ENCODE peak calls at places on chromosomes 7 and 10, in six cellular contexts. Y, J, W, S, C and I are unnamed samples. For H3K4me1, the result is how much of the 10 kb centered on the place peaks cover.

GRCh38 chr7:25396661-25397060 is 168.4 kb upstream of the NPVF start:
- DNase-seq in S (no peak), Y (no peak), J (no peak), C (no peak), W (no peak), I (no peak)

GRCh38 chr10:88791924-88792323 is 10.6 kb upstream of the LIPM start:
- DNase-seq in Y (no peak), S (peak), C (no peak), W (peak), J (no peak), I (peak)

GRCh38 chr10:21398549-21399345 is 126.7 kb downstream of the SKIDA1 start:
- DNase-seq in C (no peak), W (no peak), J (no peak), Y (no peak), S (no peak), I (no peak)

GRCh38 chr7:27640914-27641570 is 21.6 kb downstream of the HIBADH start:
- DNase-seq in W (no peak), Y (no peak), S (no peak), C (no peak), J (no peak), I (peak)

GRCh38 chr7:134513169-134513752 is 14.1 kb upstream of the AKR1B10 start:
- DNase-seq in J (peak), S (peak), C (no peak), Y (no peak), W (peak), I (peak)

GRCh38 chr7:109616551-109617069 is 1046.9 kb downstream of the DNAJB9 start:
- DNase-seq in Y (no peak), W (no peak), C (no peak), S (no peak), J (no peak), I (no peak)

GRCh38 chr7:140541513-140542192 is 62.3 kb upstream of the MKRN1 start:
- DNase-seq in S (peak), W (no peak), J (peak), Y (peak), C (peak), I (peak)

GRCh38 chr7:29480456-29480855 is 83.2 kb upstream of the PRR15 start:
- DNase-seq in J (no peak), S (no peak), Y (peak), W (no peak), C (no peak), I (peak)

GRCh38 chr7:80950550-80950967 is 31.7 kb upstream of the SEMA3C start:
- DNase-seq in Y (no peak), J (no peak), W (no peak), C (no peak), S (no peak), I (no peak)

GRCh38 chr7:80954181-80954580 is 35.3 kb upstream of the SEMA3C start:
- DNase-seq in S (no peak), J (no peak), Y (no peak), C (no peak), W (no peak), I (no peak)

DNA sequence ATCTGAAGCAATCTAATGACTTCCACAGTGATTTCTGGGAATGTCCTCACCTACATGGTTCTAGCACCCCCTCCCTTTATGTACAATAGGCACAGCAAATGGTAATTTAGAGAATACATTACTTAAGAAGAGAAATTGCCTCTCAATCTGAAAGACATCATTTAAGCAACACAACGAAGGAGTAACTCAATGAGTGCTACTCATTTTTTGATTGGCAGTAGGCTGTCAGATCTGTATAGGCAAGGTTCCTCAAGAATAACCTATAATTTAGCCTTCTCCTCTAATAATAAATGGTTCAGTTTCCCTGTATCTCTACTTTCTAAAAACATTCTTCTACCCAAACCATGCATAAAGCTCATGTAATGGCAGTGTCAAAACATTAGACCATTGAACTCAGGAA is 30.6 kb upstream of the SEMA3C start:
- DNase-seq in W (no peak), Y (no peak), J (no peak), C (no peak), S (no peak), I (no peak)
- TF ChIP-seq CTCF in W (no peak), Y (no peak), J (no peak), C (no peak), S (no peak), I (no peak)

GRCh38 chr7:152854386-152854785 is 94.8 kb downstream of the ACTR3B start:
- DNase-seq in S (no peak), C (no peak), J (no peak), W (no peak), Y (no peak), I (no peak)
- H3K4me1 ChIP-seq in S (under half), C (under half), J (under half), W (under half), Y (under half), I (under half)

GRCh38 chr10:103053659-103054581 is 135.8 kb downstream of the CNNM2 start:
- DNase-seq in S (peak), Y (peak), J (peak), W (no peak), C (peak), I (peak)
- TF ChIP-seq CTCF in S (peak), Y (no peak), J (peak), W (peak), C (no peak), I (no peak)

GRCh38 chr10:71734797-71735196 is 15.2 kb upstream of the C10orf105 start:
- DNase-seq in C (no peak), S (no peak), Y (no peak), J (no peak), W (no peak), I (no peak)
- H3K4me1 ChIP-seq in C (under half), S (under half), Y (under half), J (under half), W (under half), I (under half)